ENCODE peak calls at places on chromosomes 3 and 15, in nine cellular contexts. Y, K, G, A, L, Q, W, O and R are unnamed samples.

GRCh38 chr15:75775296-75776074 is 62.8 kb upstream of the CSPG4 start:
- DNase-seq in Y (no peak), K (no peak), G (no peak), A (no peak), L (no peak), Q (no peak), W (no peak), O (no peak), R (no peak)

GRCh38 chr3:124026516-124026915 is 34.6 kb upstream of the ROPN1 start:
- DNase-seq in Y (no peak), K (no peak), G (no peak), A (no peak), L (no peak), Q (no peak), W (no peak), O (no peak), R (no peak)

GRCh38 chr3:72128906-72129305 is 344.0 kb upstream of the PROK2 start:
- DNase-seq in Y (no peak), K (no peak), G (no peak), A (no peak), L (no peak), Q (no peak), W (no peak), O (no peak), R (no peak)

GRCh38 chr3:192840143-192840836 is 77.4 kb downstream of the MB21D2 start:
- DNase-seq in Y (no peak), K (no peak), G (no peak), A (no peak), L (no peak), Q (no peak), W (no peak), O (no peak), R (no peak)

GRCh38 chr3:46849686-46850467 is 13.4 kb downstream of the MYL3 start:
- DNase-seq in Y (no peak), K (no peak), G (no peak), A (no peak), L (no peak), Q (peak; percentile 35), W (no peak), O (no peak), R (no peak)

GRCh38 chr3:155411500-155412223 is 118.2 kb upstream of the STRIT1 start:
- DNase-seq in Y (no peak), K (no peak), G (no peak), A (no peak), L (no peak), Q (no peak), W (no peak), O (peak; percentile 60), R (no peak)

GRCh38 chr3:173892547-173892946 is 495.0 kb downstream of the NLGN1 start:
- DNase-seq in Y (no peak), K (no peak), G (no peak), A (no peak), L (no peak), Q (no peak), W (no peak), O (no peak), R (no peak)

GRCh38 chr3:129352045-129352444 is 73.4 kb downstream of the HMCES start:
- DNase-seq in Y (no peak), K (no peak), G (no peak), A (no peak), L (no peak), Q (no peak), W (no peak), O (no peak), R (no peak)

GRCh38 chr3:46931631-46932441 is 44.7 kb downstream of the CCDC12 start:
- DNase-seq in Y (no peak), K (no peak), G (no peak), A (no peak), L (no peak), Q (peak; percentile 88), W (peak; percentile 47), O (no peak), R (no peak)

GRCh38 chr3:33915796-33916589 is 117.6 kb downstream of the PDCD6IP start:
- DNase-seq in Y (no peak), K (no peak), G (no peak), A (no peak), L (peak; percentile 76), Q (no peak), W (peak; percentile 60), O (no peak), R (no peak)

GRCh38 chr3:145094355-145094941 is 1066.5 kb downstream of the PLOD2 start:
- DNase-seq in Y (peak; percentile 27), K (no peak), G (peak; percentile 16), A (no peak), L (no peak), Q (no peak), W (peak; percentile 92), O (no peak), R (peak; percentile 3)

GRCh38 chr3:177832862-177833261 is 635.6 kb upstream of the TBL1XR1 start:
- DNase-seq in Y (no peak), K (no peak), G (no peak), A (no peak), L (no peak), Q (no peak), W (no peak), O (no peak), R (no peak)

GRCh38 chr3:71104090-71104489 is 479.4 kb downstream of the FOXP1 start:
- DNase-seq in Y (peak; percentile 80), K (peak; percentile 87), G (peak; percentile 92), A (no peak), L (no peak), Q (no peak), W (peak; percentile 92), O (no peak), R (peak; percentile 74)

GRCh38 chr3:64475037-64475436 is 212.8 kb downstream of the ADAMTS9 start:
- DNase-seq in Y (no peak), K (no peak), G (no peak), A (no peak), L (no peak), Q (no peak), W (no peak), O (no peak), R (no peak)
- TF ChIP-seq CTCF in Y (no peak), K (no peak), G (peak; percentile 15), A (no peak), L (no peak), Q (no peak), W (peak; percentile 23), O (no peak), R (no peak)

GRCh38 chr3:27910456-27910855 is 188.3 kb upstream of the EOMES start:
- DNase-seq in Y (no peak), K (no peak), G (no peak), A (no peak), L (no peak), Q (no peak), W (no peak), O (no peak), R (no peak)

GRCh38 chr3:27914199-27914598 is 192.1 kb upstream of the EOMES start:
- DNase-seq in Y (no peak), K (no peak), G (no peak), A (no peak), L (no peak), Q (no peak), W (peak; percentile 4), O (no peak), R (no peak)
- TF ChIP-seq CTCF in Y (no peak), K (no peak), G (no peak), A (no peak), L (no peak), Q (no peak), W (peak; percentile 35), O (no peak), R (no peak)

DNA sequence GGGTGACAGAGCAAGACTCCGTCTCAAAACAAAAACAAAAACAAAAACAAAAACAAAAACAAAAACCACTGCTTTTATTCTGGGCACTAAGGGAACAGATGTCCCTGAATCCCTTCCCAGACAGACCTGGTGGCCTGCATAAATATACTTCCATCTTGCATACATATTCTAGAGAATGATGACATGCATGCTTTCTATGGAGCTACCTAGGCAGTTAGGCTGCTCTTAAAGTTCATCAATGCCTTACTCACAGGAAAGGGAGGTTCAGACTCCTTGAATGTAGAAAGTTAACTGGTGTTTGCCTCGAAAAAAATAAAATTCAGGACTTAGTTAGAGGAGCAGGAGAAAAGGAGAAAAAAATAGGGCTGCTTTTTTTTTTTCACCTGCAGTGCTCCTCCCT is 72.6 kb downstream of the C3orf38 start:
- DNase-seq in Y (no peak), K (no peak), G (no peak), A (no peak), L (no peak), Q (no peak), W (no peak), O (no peak), R (no peak)
- TF ChIP-seq CTCF in Y (no peak), K (no peak), G (no peak), A (no peak), L (no peak), Q (no peak), W (no peak), O (no peak), R (no peak)

DNA sequence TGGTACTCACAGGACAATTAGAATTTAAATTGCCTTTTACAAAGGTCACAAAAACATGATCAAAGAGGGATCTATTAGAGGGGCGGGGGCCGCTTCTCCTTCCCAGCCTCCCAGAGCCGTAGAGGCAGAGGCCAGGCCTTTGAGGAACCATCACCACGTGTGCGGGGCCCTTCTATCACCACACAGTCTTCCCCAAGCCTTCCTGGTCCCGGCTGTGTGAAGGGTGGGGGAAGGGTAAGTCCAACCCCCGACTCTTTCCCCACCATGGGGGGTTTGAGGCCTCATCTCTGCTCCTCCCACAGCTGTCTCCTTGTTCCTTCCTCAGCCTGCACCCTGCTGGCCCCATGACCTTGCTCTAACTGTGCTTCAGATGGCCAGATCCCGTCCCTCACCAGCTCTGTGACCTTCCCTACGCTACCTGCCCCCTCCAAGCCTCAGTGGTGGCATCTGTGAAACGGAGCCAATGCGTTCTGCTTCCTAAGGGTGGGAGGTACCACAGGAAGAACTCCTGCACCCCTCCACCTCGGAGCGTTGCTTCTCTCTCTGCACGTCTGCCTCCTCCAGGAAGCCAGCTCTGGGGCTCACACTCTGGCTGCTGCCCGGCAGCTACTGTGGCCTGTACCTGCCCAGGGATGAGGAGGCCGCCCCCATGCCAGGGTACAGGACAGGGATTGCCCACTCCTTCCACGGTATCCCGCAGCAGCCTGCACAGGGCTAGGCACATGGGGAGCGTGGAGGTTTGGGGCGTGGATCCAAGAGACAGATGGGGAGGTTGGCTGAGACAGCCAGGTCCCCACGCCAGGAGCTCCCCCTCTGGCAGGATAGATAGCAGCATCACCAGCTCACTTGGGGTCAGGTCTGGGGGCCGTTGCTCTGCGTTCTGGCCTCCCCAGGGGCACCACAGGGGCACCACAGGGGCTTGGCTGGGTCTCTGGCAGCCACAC is 83.8 kb downstream of the LINGO1 start:
- DNase-seq in Y (no peak), K (no peak), G (no peak), A (no peak), L (no peak), Q (peak; percentile 64), W (no peak), O (no peak), R (no peak)
- TF ChIP-seq CTCF in Y (peak; percentile 4), K (no peak), G (no peak), A (no peak), L (no peak), Q (no peak), W (no peak), O (no peak), R (peak; percentile 7)

DNA sequence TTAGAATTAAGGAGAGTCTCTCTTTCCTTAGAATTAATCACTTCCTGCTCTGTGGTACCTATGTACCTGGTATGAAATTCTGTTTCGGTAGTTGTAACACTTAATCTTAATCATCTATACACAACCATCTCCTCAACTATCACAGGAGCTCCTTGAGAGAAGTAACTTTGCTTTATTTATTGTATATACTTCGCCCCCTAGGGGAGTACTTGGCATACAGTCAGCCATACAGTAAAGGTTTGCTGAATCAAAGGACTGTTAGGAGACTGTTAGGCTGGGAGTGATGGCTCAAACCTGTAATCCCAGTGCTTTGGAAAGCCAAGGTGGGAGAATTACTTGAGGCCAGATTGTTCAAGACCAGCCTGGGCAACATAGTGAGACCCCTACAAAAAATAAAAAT is 44.7 kb downstream of the RORA start:
- DNase-seq in Y (no peak), K (no peak), G (no peak), A (no peak), L (no peak), Q (no peak), W (no peak), O (no peak), R (no peak)
- TF ChIP-seq CTCF in Y (no peak), K (no peak), G (no peak), A (peak; percentile 34), L (no peak), Q (no peak), W (no peak), O (no peak), R (no peak)